ENCODE peak calls at places on chromosomes 12 and 14, in six cellular contexts. One of them, this sample, is unnamed.

GRCh38 chr14:91888641-91889476 is 21.5 kb upstream of the TC2N start:
- DNase-seq in transverse colon: no peak
- DNase-seq in prostate gland: no peak
- DNase-seq in HCT116: no peak
- DNase-seq in GM12878: no peak
- DNase-seq in ovary: no peak
- DNase-seq in this sample: no peak

GRCh38 chr12:2099595-2099994 is 46.8 kb downstream of the CACNA1C start:
- DNase-seq in HCT116: no peak
- DNase-seq in transverse colon: no peak
- DNase-seq in prostate gland: no peak
- DNase-seq in GM12878: no peak
- DNase-seq in ovary: no peak
- DNase-seq in this sample: no peak

GRCh38 chr12:106304001-106304421 is 1.5 kb downstream of the TCP11L2 start:
- DNase-seq in prostate gland: no peak
- DNase-seq in transverse colon: no peak
- DNase-seq in GM12878: no peak
- DNase-seq in ovary: no peak
- DNase-seq in HCT116: no peak
- DNase-seq in this sample: no peak

GRCh38 chr14:30608533-30609006 is 13.5 kb upstream of the SCFD1 start:
- DNase-seq in prostate gland: no peak
- DNase-seq in ovary: no peak
- DNase-seq in GM12878: no peak
- DNase-seq in transverse colon: peak; percentile 17
- DNase-seq in HCT116: no peak
- DNase-seq in this sample: no peak

GRCh38 chr14:92651793-92652382 is 96.5 kb downstream of the LGMN start:
- DNase-seq in prostate gland: no peak
- DNase-seq in transverse colon: peak; percentile 44
- DNase-seq in GM12878: no peak
- DNase-seq in HCT116: no peak
- DNase-seq in ovary: no peak
- DNase-seq in this sample: no peak

GRCh38 chr12:70576341-70577282 is 60.6 kb downstream of the PTPRB start:
- DNase-seq in ovary: no peak
- DNase-seq in GM12878: peak; percentile 7
- DNase-seq in transverse colon: no peak
- DNase-seq in HCT116: peak; percentile 66
- DNase-seq in prostate gland: peak; percentile 10
- DNase-seq in this sample: peak; percentile 39

GRCh38 chr14:97713023-97713422 is 915.8 kb downstream of the VRK1 start:
- DNase-seq in GM12878: no peak
- DNase-seq in HCT116: peak; percentile 73
- DNase-seq in prostate gland: no peak
- DNase-seq in transverse colon: no peak
- DNase-seq in ovary: no peak
- DNase-seq in this sample: no peak

GRCh38 chr12:25811656-25812126 is 146.8 kb upstream of the RASSF8 start:
- DNase-seq in transverse colon: no peak
- DNase-seq in prostate gland: no peak
- DNase-seq in GM12878: peak; percentile 52
- DNase-seq in ovary: no peak
- DNase-seq in HCT116: peak; percentile 64
- DNase-seq in this sample: no peak

GRCh38 chr12:16062611-16063010 is 151.5 kb downstream of the DERA start:
- DNase-seq in ovary: no peak
- DNase-seq in prostate gland: no peak
- DNase-seq in HCT116: no peak
- DNase-seq in transverse colon: no peak
- DNase-seq in GM12878: no peak
- DNase-seq in this sample: no peak

GRCh38 chr12:67709367-67709954 is 60.9 kb downstream of the DYRK2 start:
- DNase-seq in prostate gland: no peak
- DNase-seq in transverse colon: no peak
- DNase-seq in HCT116: no peak
- DNase-seq in ovary: no peak
- DNase-seq in GM12878: no peak
- DNase-seq in this sample: no peak

GRCh38 chr12:56935752-56936151 is 1.5 kb upstream of the SDR9C7 start:
- DNase-seq in prostate gland: no peak
- DNase-seq in ovary: no peak
- DNase-seq in transverse colon: no peak
- DNase-seq in GM12878: no peak
- DNase-seq in HCT116: no peak
- DNase-seq in this sample: no peak

GRCh38 chr12:12788675-12789368 is 3.4 kb downstream of the APOLD1 start:
- DNase-seq in GM12878: no peak
- DNase-seq in HCT116: peak; percentile 78
- DNase-seq in prostate gland: peak; percentile 74
- DNase-seq in transverse colon: peak; percentile 79
- DNase-seq in ovary: peak; percentile 52
- DNase-seq in this sample: peak; percentile 49

GRCh38 chr14:88005978-88006851 is 1.3 kb downstream of the GPR65 start:
- DNase-seq in ovary: no peak
- DNase-seq in prostate gland: no peak
- DNase-seq in GM12878: peak; percentile 77
- DNase-seq in HCT116: no peak
- DNase-seq in transverse colon: peak; percentile 30
- DNase-seq in this sample: no peak

GRCh38 chr12:27261866-27262265 is 17.8 kb downstream of the STK38L start:
- DNase-seq in ovary: no peak
- DNase-seq in transverse colon: no peak
- DNase-seq in HCT116: no peak
- DNase-seq in GM12878: no peak
- DNase-seq in prostate gland: no peak
- DNase-seq in this sample: no peak

GRCh38 chr14:48319823-48320222 is 644.4 kb upstream of the MDGA2 start:
- DNase-seq in GM12878: no peak
- DNase-seq in HCT116: no peak
- DNase-seq in transverse colon: no peak
- DNase-seq in prostate gland: no peak
- DNase-seq in ovary: no peak
- DNase-seq in this sample: no peak

GRCh38 chr14:26282578-26282977 is 315.3 kb downstream of the NOVA1 start:
- DNase-seq in GM12878: no peak
- DNase-seq in ovary: no peak
- DNase-seq in transverse colon: no peak
- DNase-seq in prostate gland: peak; percentile 26
- DNase-seq in HCT116: no peak
- DNase-seq in this sample: no peak

GRCh38 chr12:98516184-98516873 is 939 bp downstream of the TMPO start:
- DNase-seq in HCT116: peak; percentile 74
- DNase-seq in ovary: peak; percentile 72
- DNase-seq in transverse colon: peak; percentile 82
- DNase-seq in GM12878: peak; percentile 79
- DNase-seq in prostate gland: peak; percentile 80
- DNase-seq in this sample: no peak

GRCh38 chr14:55794655-55795583 is 214.9 kb downstream of the KTN1 start:
- DNase-seq in HCT116: no peak
- DNase-seq in prostate gland: no peak
- DNase-seq in GM12878: no peak
- DNase-seq in ovary: no peak
- DNase-seq in transverse colon: no peak
- DNase-seq in this sample: no peak

GRCh38 chr12:5176058-5176457 is 132.4 kb downstream of the KCNA5 start:
- DNase-seq in GM12878: no peak
- DNase-seq in prostate gland: no peak
- DNase-seq in transverse colon: no peak
- DNase-seq in ovary: no peak
- DNase-seq in HCT116: no peak
- DNase-seq in this sample: no peak

GRCh38 chr14:21723431-21724045 is 49.9 kb upstream of the OR4E1 start:
- DNase-seq in GM12878: no peak
- DNase-seq in HCT116: peak; percentile 32
- DNase-seq in prostate gland: no peak
- DNase-seq in ovary: no peak
- DNase-seq in transverse colon: peak; percentile 17
- DNase-seq in this sample: peak; percentile 10

GRCh38 chr14:51806026-51806590 is 54.3 kb upstream of the GNG2 start:
- DNase-seq in transverse colon: no peak
- DNase-seq in prostate gland: no peak
- DNase-seq in ovary: no peak
- DNase-seq in HCT116: no peak
- DNase-seq in GM12878: no peak
- DNase-seq in this sample: no peak

GRCh38 chr12:66352197-66352596 is 49.9 kb downstream of the HELB start:
- DNase-seq in ovary: no peak
- DNase-seq in transverse colon: no peak
- DNase-seq in prostate gland: no peak
- DNase-seq in GM12878: no peak
- DNase-seq in HCT116: peak; percentile 19
- DNase-seq in this sample: peak; percentile 37

GRCh38 chr14:90518941-90519256 is 122.1 kb downstream of the CALM1 start:
- DNase-seq in HCT116: peak; percentile 37
- DNase-seq in GM12878: no peak
- DNase-seq in transverse colon: peak; percentile 54
- DNase-seq in ovary: no peak
- DNase-seq in prostate gland: no peak
- DNase-seq in this sample: peak; percentile 65

GRCh38 chr14:61477845-61478438 is 156.6 kb downstream of the PRKCH start:
- DNase-seq in transverse colon: peak; percentile 77
- DNase-seq in ovary: peak; percentile 52
- DNase-seq in HCT116: peak; percentile 40
- DNase-seq in GM12878: no peak
- DNase-seq in prostate gland: no peak
- DNase-seq in this sample: no peak

GRCh38 chr12:31337952-31338351 is 12.0 kb upstream of the SINHCAF start:
- DNase-seq in ovary: no peak
- DNase-seq in HCT116: no peak
- DNase-seq in GM12878: no peak
- DNase-seq in transverse colon: no peak
- DNase-seq in prostate gland: no peak
- DNase-seq in this sample: no peak

GRCh38 chr14:104120281-104120741 is 18.1 kb upstream of the KIF26A start:
- DNase-seq in HCT116: no peak
- DNase-seq in transverse colon: no peak
- DNase-seq in ovary: no peak
- DNase-seq in prostate gland: no peak
- DNase-seq in GM12878: no peak
- DNase-seq in this sample: no peak

GRCh38 chr14:64704145-64704742 is at the start of gene PLEKHG3:
- DNase-seq in prostate gland: peak; percentile 78
- DNase-seq in HCT116: no peak
- DNase-seq in GM12878: no peak
- DNase-seq in transverse colon: peak; percentile 90
- DNase-seq in ovary: peak; percentile 89
- DNase-seq in this sample: peak; percentile 9

GRCh38 chr12:54596526-54596946 is 8.1 kb upstream of the PPP1R1A start:
- DNase-seq in prostate gland: peak; percentile 60
- DNase-seq in HCT116: peak; percentile 57
- DNase-seq in ovary: peak; percentile 74
- DNase-seq in transverse colon: peak; percentile 64
- DNase-seq in GM12878: no peak
- DNase-seq in this sample: peak; percentile 76

GRCh38 chr14:22836301-22837058 is at the start of gene MMP14:
- DNase-seq in GM12878: no peak
- DNase-seq in prostate gland: peak; percentile 81
- DNase-seq in ovary: peak; percentile 80
- DNase-seq in HCT116: no peak
- DNase-seq in transverse colon: peak; percentile 79
- DNase-seq in this sample: peak; percentile 11

GRCh38 chr14:81430284-81430683 is 30.2 kb upstream of the STON2 start:
- DNase-seq in prostate gland: no peak
- DNase-seq in GM12878: no peak
- DNase-seq in ovary: no peak
- DNase-seq in transverse colon: no peak
- DNase-seq in HCT116: no peak
- DNase-seq in this sample: no peak

GRCh38 chr14:86013663-86014062 is 483.7 kb downstream of the FLRT2 start:
- DNase-seq in GM12878: no peak
- DNase-seq in prostate gland: no peak
- DNase-seq in HCT116: no peak
- DNase-seq in transverse colon: no peak
- DNase-seq in ovary: no peak
- DNase-seq in this sample: no peak

GRCh38 chr12:76031414-76032042 is at the start of gene PHLDA1:
- DNase-seq in transverse colon: peak; percentile 91
- DNase-seq in ovary: peak; percentile 97
- DNase-seq in GM12878: peak; percentile 79
- DNase-seq in HCT116: peak; percentile 77
- DNase-seq in prostate gland: peak; percentile 88
- DNase-seq in this sample: peak; percentile 84
- TF ChIP-seq POLR2A in transverse colon: peak; percentile 81
- TF ChIP-seq POLR2A in ovary: peak; percentile 80
- TF ChIP-seq POLR2A in GM12878: peak; percentile 94
- TF ChIP-seq POLR2A in HCT116: peak; percentile 67
- TF ChIP-seq POLR2A in prostate gland: peak; percentile 81
- TF ChIP-seq POLR2A in this sample: peak; percentile 76

GRCh38 chr12:108854453-108855283 is 2.7 kb downstream of the SSH1 start:
- DNase-seq in transverse colon: no peak
- DNase-seq in prostate gland: no peak
- DNase-seq in HCT116: peak; percentile 98
- DNase-seq in ovary: no peak
- DNase-seq in GM12878: peak; percentile 83
- DNase-seq in this sample: peak; percentile 54
- TF ChIP-seq POLR2A in transverse colon: peak; percentile 10
- TF ChIP-seq POLR2A in prostate gland: no peak
- TF ChIP-seq POLR2A in HCT116: no peak
- TF ChIP-seq POLR2A in ovary: no peak
- TF ChIP-seq POLR2A in GM12878: no peak
- TF ChIP-seq POLR2A in this sample: no peak

GRCh38 chr12:9081667-9082243 is 34.0 kb downstream of the A2M start:
- DNase-seq in GM12878: no peak
- DNase-seq in transverse colon: no peak
- DNase-seq in HCT116: no peak
- DNase-seq in prostate gland: no peak
- DNase-seq in ovary: no peak
- DNase-seq in this sample: no peak
- TF ChIP-seq POLR2A in GM12878: no peak
- TF ChIP-seq POLR2A in transverse colon: no peak
- TF ChIP-seq POLR2A in HCT116: no peak
- TF ChIP-seq POLR2A in prostate gland: no peak
- TF ChIP-seq POLR2A in ovary: no peak
- TF ChIP-seq POLR2A in this sample: no peak

DNA sequence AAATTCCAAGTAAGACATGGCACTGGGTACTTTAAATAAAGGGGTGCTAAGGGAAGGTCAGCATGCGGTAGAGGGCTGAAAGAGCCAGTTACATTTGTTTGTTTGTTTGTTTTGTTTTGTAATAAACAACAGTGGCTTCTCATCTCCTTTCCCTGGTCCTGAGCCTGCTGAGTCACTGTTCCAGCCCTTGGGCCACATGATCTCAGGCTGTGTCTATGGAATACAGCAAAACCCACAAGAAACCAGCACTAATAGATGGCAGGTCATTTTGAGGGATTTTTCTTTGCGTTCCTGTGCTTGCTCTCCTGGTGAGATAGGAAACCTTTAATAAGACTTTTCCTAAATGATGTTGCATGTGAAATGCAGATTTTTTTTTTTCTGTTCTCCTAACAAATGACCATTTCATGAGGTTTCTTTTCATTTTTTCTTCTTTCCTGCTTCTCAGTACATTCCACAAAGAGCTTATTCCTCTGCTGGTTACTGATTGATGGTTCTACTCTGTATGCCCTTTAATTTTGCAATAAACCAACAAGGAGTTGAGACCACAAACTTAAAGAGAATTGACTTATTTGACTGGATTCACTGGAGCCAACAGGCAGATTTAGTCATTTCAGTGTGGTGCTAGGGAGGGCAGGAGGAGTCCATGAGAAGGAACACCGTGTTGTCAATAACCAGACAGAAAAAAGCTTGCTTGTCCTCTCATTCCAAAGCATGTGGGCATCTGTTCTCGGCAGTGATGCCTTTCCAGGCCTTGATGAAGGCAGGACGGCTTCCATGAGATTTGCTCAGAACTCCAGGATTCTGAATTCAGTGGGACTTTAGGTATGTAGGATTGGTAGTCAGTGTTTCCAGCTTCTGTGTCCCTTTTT is 459.2 kb downstream of the RAD51B start:
- DNase-seq in GM12878: no peak
- DNase-seq in ovary: no peak
- DNase-seq in transverse colon: no peak
- DNase-seq in prostate gland: no peak
- DNase-seq in HCT116: peak; percentile 6
- DNase-seq in this sample: peak; percentile 15
- TF ChIP-seq POLR2A in GM12878: peak; percentile 44
- TF ChIP-seq POLR2A in ovary: no peak
- TF ChIP-seq POLR2A in transverse colon: no peak
- TF ChIP-seq POLR2A in prostate gland: no peak
- TF ChIP-seq POLR2A in HCT116: no peak
- TF ChIP-seq POLR2A in this sample: no peak